ENCODE peak calls at places on chromosomes 16 and 17, in five cellular contexts. I is dorsolateral prefrontal cortex, L is GM10248, A is tibial artery, F is HCT116. N is an unnamed sample.

GRCh38 chr16:80034948-80035700 is 434.6 kb upstream of the MAF start:
- DNase-seq in I (no peak), L (no peak), A (no peak), F (no peak), N (no peak)

GRCh38 chr16:391885-392335 is 5.1 kb upstream of the NME4 start:
- DNase-seq in I (no peak), L (peak; percentile 62), A (no peak), F (no peak), N (no peak)

GRCh38 chr17:57315061-57315851 is 58.9 kb downstream of the MSI2 start:
- DNase-seq in I (no peak), L (no peak), A (no peak), F (no peak), N (no peak)

GRCh38 chr17:28724500-28725165 is 1.4 kb downstream of the TLCD1 start:
- DNase-seq in I (no peak), L (no peak), A (no peak), F (no peak), N (no peak)

GRCh38 chr16:11312718-11313492 is 31.8 kb upstream of the PRM1 start:
- DNase-seq in I (no peak), L (no peak), A (no peak), F (peak; percentile 40), N (no peak)

GRCh38 chr17:63405741-63406261 is 40.3 kb downstream of the CYB561 start:
- DNase-seq in I (no peak), L (peak; percentile 47), A (no peak), F (peak; percentile 62), N (no peak)

GRCh38 chr16:15765880-15766279 is 90.9 kb downstream of the MYH11 start:
- DNase-seq in I (no peak), L (peak; percentile 80), A (no peak), F (peak; percentile 55), N (no peak)

GRCh38 chr16:68230176-68230571 is 5.8 kb downstream of the ESRP2 start:
- DNase-seq in I (no peak), L (no peak), A (no peak), F (no peak), N (no peak)

GRCh38 chr17:49971199-49971847 is 2.3 kb downstream of the DLX4 start:
- DNase-seq in I (no peak), L (no peak), A (no peak), F (no peak), N (no peak)

GRCh38 chr17:9811086-9811485 is 10.8 kb downstream of the GSG1L2 start:
- DNase-seq in I (no peak), L (no peak), A (no peak), F (no peak), N (no peak)

GRCh38 chr17:74987909-74988711 is 678 bp downstream of the CDR2L start:
- DNase-seq in I (peak; percentile 76), L (no peak), A (peak; percentile 88), F (no peak), N (peak; percentile 80)
- TF ChIP-seq CTCF in I (no peak), L (no peak), A (no peak), F (peak; percentile 26), N (no peak)

DNA sequence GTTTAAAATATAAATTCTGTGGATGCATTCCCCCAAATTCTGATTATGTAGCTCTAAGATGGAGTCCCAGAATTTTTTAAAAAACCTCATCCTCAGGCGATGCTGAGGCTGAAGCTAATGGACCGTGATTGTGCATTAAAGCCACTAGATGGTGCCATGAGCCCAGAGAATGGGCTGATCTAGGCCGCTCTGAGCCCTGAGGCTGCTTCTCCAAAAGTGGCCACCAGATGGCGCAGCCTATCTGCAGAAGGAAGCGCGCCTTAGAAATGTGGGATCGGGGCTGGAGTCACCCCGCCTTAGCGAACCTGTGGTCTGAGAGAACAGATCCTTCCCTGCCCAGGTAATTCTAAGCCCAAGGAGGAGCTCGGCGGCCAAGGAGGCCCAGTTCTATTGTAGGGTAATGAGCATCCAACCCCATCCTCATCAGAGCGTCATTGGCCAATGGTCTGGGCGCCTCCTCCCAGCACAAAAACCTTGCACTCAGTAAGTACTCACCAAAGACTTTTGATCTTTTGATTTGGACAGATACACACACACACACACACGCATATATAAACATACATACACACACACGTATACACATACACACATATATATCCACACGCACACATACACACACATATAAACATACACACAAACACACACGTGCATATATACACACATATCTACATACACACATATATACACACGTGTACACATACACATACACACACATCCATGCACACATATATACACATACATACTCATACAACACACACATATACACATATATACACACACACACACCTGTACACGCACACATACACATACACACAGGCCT is 13.7 kb upstream of the MMP2 start:
- DNase-seq in I (peak; percentile 83), L (peak; percentile 85), A (peak; percentile 92), F (peak; percentile 64), N (peak; percentile 87)
- TF ChIP-seq CTCF in I (peak; percentile 100), L (peak; percentile 100), A (peak; percentile 100), F (peak; percentile 100), N (peak; percentile 100)

GRCh38 chr16:50667497-50668367 is 13.4 kb downstream of the SNX20 start:
- DNase-seq in I (no peak), L (peak; percentile 36), A (no peak), F (no peak), N (no peak)
- TF ChIP-seq CTCF in I (no peak), L (peak; percentile 47), A (no peak), F (no peak), N (no peak)

DNA sequence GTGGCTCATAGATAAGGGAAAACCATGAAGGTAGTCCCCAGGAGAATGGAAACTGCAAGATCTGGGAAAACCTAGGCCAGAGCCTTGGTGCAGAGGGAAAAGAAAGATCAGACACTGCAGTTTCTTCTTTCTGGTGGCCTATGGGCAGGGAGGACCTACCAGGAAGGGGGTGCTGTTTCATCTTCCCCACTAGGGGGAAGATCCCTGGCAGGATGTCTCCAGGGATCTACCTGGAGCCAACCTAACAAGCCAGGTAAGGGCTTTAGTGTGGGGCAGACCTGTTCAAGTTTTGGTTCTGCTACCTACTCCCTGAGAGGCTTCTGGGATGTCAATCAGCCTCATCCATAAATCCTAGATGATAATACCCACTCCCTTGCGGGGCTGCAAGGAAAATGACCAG is 21.4 kb downstream of the TOM1L2 start:
- DNase-seq in I (no peak), L (no peak), A (no peak), F (no peak), N (no peak)
- TF ChIP-seq CTCF in I (no peak), L (no peak), A (no peak), F (peak; percentile 51), N (no peak)

GRCh38 chr16:30063893-30064745 is 1.4 kb upstream of the ALDOA start:
- DNase-seq in I (peak; percentile 88), L (peak; percentile 85), A (peak; percentile 88), F (no peak), N (peak; percentile 69)
- TF ChIP-seq CTCF in I (peak; percentile 45), L (peak; percentile 48), A (peak; percentile 31), F (peak; percentile 33), N (no peak)

DNA sequence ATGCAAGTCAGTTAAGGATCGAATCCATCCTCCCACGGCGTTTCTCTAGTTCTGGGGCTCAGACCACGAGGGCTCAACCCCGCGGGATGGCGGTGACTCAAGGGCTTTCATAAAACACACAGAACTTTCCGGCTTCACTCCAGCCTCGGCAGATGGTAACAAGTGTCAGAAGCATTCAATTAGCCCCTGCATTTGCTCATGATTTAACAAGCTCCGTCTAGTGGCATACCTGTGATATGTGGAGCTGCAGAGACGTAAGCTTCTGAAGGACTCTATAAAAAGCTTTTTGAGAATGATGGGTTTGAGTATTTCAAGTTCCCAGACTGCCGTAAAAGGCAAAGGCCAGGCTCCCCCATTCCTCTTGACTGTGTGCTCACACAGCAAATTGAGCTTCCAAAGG is 91.3 kb upstream of the SEC14L1 start:
- DNase-seq in I (no peak), L (no peak), A (no peak), F (peak; percentile 24), N (no peak)
- TF ChIP-seq CTCF in I (no peak), L (no peak), A (no peak), F (peak; percentile 33), N (no peak)

GRCh38 chr17:81995463-81996231 is 18.2 kb downstream of the ASPSCR1 start:
- DNase-seq in I (no peak), L (no peak), A (no peak), F (no peak), N (no peak)
- TF ChIP-seq CTCF in I (no peak), L (no peak), A (no peak), F (peak; percentile 12), N (no peak)